ENCODE peak calls at places on chromosomes 5 and 9, in four cellular contexts. U is IMR-90, Q is kidney epithelial cell, Y is mesenchymal stem cell. V is an unnamed sample.

GRCh38 chr5:114458726-114459125 is 96.9 kb downstream of the KCNN2 start:
- DNase-seq in U (no peak), Y (no peak), Q (no peak), V (no peak)

GRCh38 chr5:146680846-146681585 is 165.0 kb upstream of the GPR151 start:
- DNase-seq in U (no peak), Q (no peak), Y (no peak), V (peak)

GRCh38 chr5:147554285-147554817 is 44.5 kb upstream of the DPYSL3 start:
- DNase-seq in U (peak), Q (no peak), Y (peak), V (peak)

GRCh38 chr9:80720579-80720978 is 968.8 kb downstream of the TLE1 start:
- DNase-seq in U (no peak), Y (no peak), Q (no peak), V (peak)

GRCh38 chr5:60652206-60652605 is 47.8 kb downstream of the DEPDC1B start:
- DNase-seq in U (peak), Q (no peak), Y (peak), V (peak)

GRCh38 chr5:164052536-164053090 is 547.2 kb downstream of the MAT2B start:
- DNase-seq in Y (peak), U (peak), Q (no peak), V (no peak)

GRCh38 chr5:172868436-172868923 is 34.4 kb downstream of the ERGIC1 start:
- DNase-seq in Y (peak), Q (no peak), U (peak), V (peak)

GRCh38 chr5:139769477-139769876 is 26.1 kb upstream of the PSD2 start:
- DNase-seq in U (no peak), Q (no peak), Y (no peak), V (no peak)

GRCh38 chr5:179451099-179451812 is 99.1 kb upstream of the RUFY1 start:
- DNase-seq in Y (no peak), U (no peak), Q (no peak), V (no peak)

GRCh38 chr5:100762163-100762562 is 140.9 kb downstream of the ST8SIA4 start:
- DNase-seq in Q (no peak), U (peak), Y (peak), V (no peak)
- H3K4me3 ChIP-seq in Q (no peak), U (no peak), Y (no peak), V (no peak)

DNA sequence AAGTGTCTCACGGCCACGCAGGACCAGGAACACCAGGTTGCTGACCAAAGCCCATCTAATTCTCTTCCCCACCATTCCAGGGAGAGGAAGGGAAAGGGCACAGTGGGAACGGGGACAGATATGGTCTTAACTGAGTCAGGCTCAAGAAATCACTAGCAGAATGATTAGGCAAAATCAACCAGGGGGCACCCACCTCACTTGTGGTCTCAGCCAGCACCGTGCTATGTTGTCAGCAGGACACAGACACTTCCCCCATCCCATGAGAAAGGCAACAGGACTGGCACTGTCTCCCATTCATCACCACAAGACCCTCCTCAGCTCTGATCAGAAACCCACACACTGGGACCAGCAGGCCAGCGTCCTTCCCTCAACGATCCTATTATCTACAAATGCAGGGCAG is 2.9 kb downstream of the BICD2 start:
- DNase-seq in U (no peak), Q (no peak), Y (no peak), V (no peak)
- H3K4me3 ChIP-seq in U (no peak), Q (no peak), Y (no peak), V (peak)

GRCh38 chr9:136796238-136796774 is at the start of gene CCDC183:
- DNase-seq in Y (peak), Q (no peak), U (no peak), V (no peak)

GRCh38 chr9:136798708-136799078 is 2.6 kb downstream of the CCDC183 start:
- DNase-seq in Y (no peak), Q (no peak), U (no peak), V (no peak)

GRCh38 chr9:136799079-136799853 is 3.1 kb downstream of the CCDC183 start:
- DNase-seq in U (no peak), Y (no peak), Q (no peak), V (peak)

GRCh38 chr9:136802321-136802720 is 5.4 kb upstream of the RABL6 start:
- DNase-seq in Y (no peak), Q (no peak), U (no peak), V (no peak)

GRCh38 chr9:136799854-136800657 is 3.9 kb downstream of the CCDC183 start:
- DNase-seq in Y (peak), U (peak), Q (peak), V (peak)
- H3K4me3 ChIP-seq in Y (no peak), U (peak), Q (peak), V (peak)

GRCh38 chr9:93955356-93956182 is 414 bp upstream of the BARX1 start:
- DNase-seq in U (no peak), Y (no peak), Q (no peak), V (no peak)
- H3K4me3 ChIP-seq in U (no peak), Y (no peak), Q (no peak), V (no peak)

GRCh38 chr9:14307989-14308750 is 5.8 kb downstream of the NFIB start:
- DNase-seq in U (no peak), Q (no peak), Y (no peak), V (no peak)
- H3K4me3 ChIP-seq in U (no peak), Q (no peak), Y (no peak), V (peak)

GRCh38 chr5:74667396-74667795 is 17.6 kb upstream of the HEXB start:
- DNase-seq in Q (no peak), U (peak), Y (peak), V (no peak)

GRCh38 chr5:74672215-74672877 is 12.7 kb upstream of the HEXB start:
- DNase-seq in Y (no peak), Q (no peak), U (no peak), V (no peak)

GRCh38 chr5:74669824-74670223 is 15.2 kb upstream of the HEXB start:
- DNase-seq in Y (no peak), U (no peak), Q (no peak), V (no peak)

GRCh38 chr5:74670377-74671038 is 14.5 kb upstream of the HEXB start:
- DNase-seq in U (no peak), Y (no peak), Q (no peak), V (no peak)

DNA sequence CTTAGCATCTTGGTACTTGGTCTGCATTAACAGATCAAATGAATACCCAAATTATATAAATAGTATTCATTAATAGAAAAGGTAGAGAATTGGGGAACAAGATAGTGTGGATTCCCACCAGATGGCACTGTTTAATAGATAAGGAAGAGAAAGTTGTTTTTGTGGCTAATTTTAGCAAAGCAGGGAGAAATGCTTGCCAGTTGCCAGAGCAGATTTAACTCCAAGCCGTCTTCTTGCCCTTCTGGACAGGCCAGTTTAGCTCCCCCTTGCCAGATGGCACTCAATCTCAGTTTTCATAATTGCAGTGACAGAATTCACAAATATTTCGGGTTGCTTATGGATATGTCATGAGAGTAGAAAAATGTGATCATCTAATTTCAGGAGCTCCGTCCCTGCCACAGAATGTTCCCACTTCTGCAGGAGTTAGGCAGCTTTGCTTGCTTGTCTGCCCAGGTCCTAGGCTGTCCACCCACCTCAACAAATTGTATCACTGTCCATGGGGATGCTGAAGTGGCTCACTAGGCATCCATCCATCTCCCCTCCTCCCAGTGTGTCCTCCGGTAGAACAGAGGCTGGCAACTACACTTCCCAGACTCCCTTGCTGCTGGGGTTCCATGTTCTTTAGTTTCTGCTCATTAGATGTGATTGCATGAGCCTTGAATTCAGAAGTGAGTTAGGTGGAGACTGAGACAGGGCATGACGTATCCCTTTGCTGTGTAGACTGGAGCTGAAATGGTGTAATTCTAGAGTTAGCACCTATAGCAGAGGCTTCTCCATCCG is 11.8 kb upstream of the HEXB start:
- DNase-seq in U (peak), Y (peak), Q (no peak), V (peak)
- H3K4me3 ChIP-seq in U (no peak), Y (no peak), Q (no peak), V (peak)

GRCh38 chr5:118752568-118752967 is 235.8 kb downstream of the DTWD2 start:
- DNase-seq in U (no peak), Y (peak), Q (no peak), V (no peak)
- H3K4me3 ChIP-seq in U (no peak), Y (no peak), Q (no peak), V (no peak)

DNA sequence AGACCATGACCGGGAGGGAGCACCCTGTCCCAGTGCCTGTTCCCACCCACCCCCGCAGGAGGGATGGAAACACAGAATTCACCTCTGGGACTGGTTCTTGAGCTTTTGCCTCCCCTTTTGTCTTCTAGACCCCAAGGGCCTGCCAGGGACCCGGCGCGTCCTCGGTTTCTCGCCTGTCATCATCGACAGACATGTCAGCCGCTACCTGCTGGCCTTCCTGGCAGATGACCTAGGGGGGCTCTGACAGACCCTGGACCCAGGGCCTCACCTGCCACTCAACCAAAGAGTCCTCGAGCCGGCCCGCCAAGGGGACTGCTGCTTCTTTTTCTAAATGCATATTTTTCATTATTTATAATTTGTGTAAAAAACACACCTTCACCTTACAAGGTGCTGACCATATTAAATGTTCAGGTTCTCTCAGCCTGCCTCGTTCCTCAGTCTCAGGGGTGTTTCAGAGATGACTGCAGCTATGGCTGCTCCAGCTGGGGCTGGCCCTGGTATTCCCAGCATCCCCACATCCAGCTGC is 16.9 kb downstream of the CARD19 start:
- DNase-seq in U (no peak), Q (no peak), Y (no peak), V (no peak)
- H3K4me3 ChIP-seq in U (no peak), Q (no peak), Y (no peak), V (no peak)

GRCh38 chr9:113349434-113350337 is at the start of gene BSPRY:
- DNase-seq in Q (no peak), Y (no peak), U (no peak), V (peak)

GRCh38 chr9:113347479-113347878 is 1.9 kb upstream of the BSPRY start:
- DNase-seq in Y (no peak), U (no peak), Q (no peak), V (no peak)

GRCh38 chr9:113350937-113351336 is 1.6 kb downstream of the BSPRY start:
- DNase-seq in Q (no peak), U (no peak), Y (no peak), V (no peak)

GRCh38 chr9:113350338-113350672 is 964 bp downstream of the BSPRY start:
- DNase-seq in Q (no peak), U (no peak), Y (no peak), V (no peak)

DNA sequence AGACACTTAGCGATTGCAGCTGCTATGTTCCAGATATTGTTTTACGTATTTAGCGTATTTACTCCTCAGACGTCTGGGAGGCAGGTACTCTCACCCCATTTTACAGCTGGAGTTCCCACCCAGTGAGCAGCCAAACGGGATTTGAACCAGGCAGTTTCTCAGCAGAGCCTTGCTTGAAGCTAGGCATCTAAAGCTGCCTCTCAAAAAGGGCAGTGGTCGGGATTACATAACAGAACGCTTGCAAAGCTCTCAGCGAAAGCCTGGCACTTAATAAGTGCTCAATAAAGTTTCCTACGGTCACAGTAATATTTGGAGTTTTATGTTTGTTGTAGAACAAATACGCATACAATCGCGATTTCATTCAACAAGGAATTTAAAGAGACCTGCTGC is 302 bp upstream of the BSPRY start:
- DNase-seq in U (no peak), Q (no peak), Y (no peak), V (no peak)
- H3K4me3 ChIP-seq in U (no peak), Q (no peak), Y (peak), V (no peak)

V was measured in epithelial cell of esophagus.